ENCODE peak calls at places on chromosomes 13 and 19, in four cellular contexts. One of them, this sample, is unnamed.
A peak's percentile ranks its signal among the peaks of the same experiment; 100 is the strongest.

GRCh38 chr13:59527500-59527899 is 636.2 kb downstream of the DIAPH3 start:
- DNase-seq in pancreas: no peak
- DNase-seq in cardiac muscle cell: no peak
- DNase-seq in BE2C: no peak
- DNase-seq in this sample: no peak

GRCh38 chr19:10105241-10106099 is 692 bp upstream of the PPAN start:
- DNase-seq in BE2C: no peak
- DNase-seq in cardiac muscle cell: no peak
- DNase-seq in pancreas: no peak
- DNase-seq in this sample: no peak

GRCh38 chr19:48807590-48808308 is 3.1 kb downstream of the BCAT2 start:
- DNase-seq in cardiac muscle cell: no peak
- DNase-seq in pancreas: no peak
- DNase-seq in BE2C: no peak
- DNase-seq in this sample: no peak

GRCh38 chr13:113654175-113654560 is 3.8 kb downstream of the ATP4B start:
- DNase-seq in BE2C: peak; percentile 2
- DNase-seq in pancreas: no peak
- DNase-seq in cardiac muscle cell: no peak
- DNase-seq in this sample: no peak

GRCh38 chr13:84658881-84659661 is 776.8 kb upstream of the SLITRK1 start:
- DNase-seq in BE2C: no peak
- DNase-seq in cardiac muscle cell: no peak
- DNase-seq in pancreas: no peak
- DNase-seq in this sample: no peak

GRCh38 chr13:26502826-26503225 is 54.7 kb upstream of the WASF3 start:
- DNase-seq in BE2C: no peak
- DNase-seq in pancreas: no peak
- DNase-seq in cardiac muscle cell: no peak
- DNase-seq in this sample: no peak

GRCh38 chr13:114118086-114118762 is 14.2 kb downstream of the RASA3 start:
- DNase-seq in BE2C: no peak
- DNase-seq in pancreas: no peak
- DNase-seq in cardiac muscle cell: no peak
- DNase-seq in this sample: no peak

GRCh38 chr13:43141685-43142084 is 118.3 kb downstream of the DNAJC15 start:
- DNase-seq in pancreas: no peak
- DNase-seq in BE2C: no peak
- DNase-seq in cardiac muscle cell: peak; percentile 24
- DNase-seq in this sample: no peak

GRCh38 chr13:46963874-46964273 is 67.0 kb upstream of the HTR2A start:
- DNase-seq in pancreas: no peak
- DNase-seq in cardiac muscle cell: no peak
- DNase-seq in BE2C: peak; percentile 25
- DNase-seq in this sample: peak; percentile 13

GRCh38 chr13:63843766-63844699 is 2428.4 kb upstream of the PCDH20 start:
- DNase-seq in cardiac muscle cell: no peak
- DNase-seq in pancreas: no peak
- DNase-seq in BE2C: no peak
- DNase-seq in this sample: no peak

GRCh38 chr19:53772943-53773342 is 51.2 kb downstream of the NLRP12 start:
- DNase-seq in BE2C: peak; percentile 59
- DNase-seq in pancreas: peak; percentile 4
- DNase-seq in cardiac muscle cell: peak; percentile 74
- DNase-seq in this sample: peak; percentile 45

GRCh38 chr19:4694211-4694987 is 24.3 kb upstream of the MYDGF start:
- DNase-seq in pancreas: no peak
- DNase-seq in cardiac muscle cell: no peak
- DNase-seq in BE2C: peak; percentile 44
- DNase-seq in this sample: peak; percentile 100

GRCh38 chr19:57599761-57600383 is at the start of gene ZNF530:
- DNase-seq in BE2C: peak; percentile 94
- DNase-seq in cardiac muscle cell: peak; percentile 96
- DNase-seq in pancreas: peak; percentile 90
- DNase-seq in this sample: peak; percentile 89
- TF ChIP-seq CTCF in BE2C: no peak
- TF ChIP-seq CTCF in cardiac muscle cell: no peak
- TF ChIP-seq CTCF in pancreas: no peak
- TF ChIP-seq CTCF in this sample: no peak

GRCh38 chr19:17404015-17404414 is 1.4 kb downstream of the BST2 start:
- DNase-seq in BE2C: no peak
- DNase-seq in pancreas: no peak
- DNase-seq in cardiac muscle cell: no peak
- DNase-seq in this sample: no peak

GRCh38 chr19:17404621-17405249 is 695 bp downstream of the BST2 start:
- DNase-seq in cardiac muscle cell: no peak
- DNase-seq in BE2C: no peak
- DNase-seq in pancreas: no peak
- DNase-seq in this sample: no peak

GRCh38 chr19:17405250-17406038 is at the start of gene BST2:
- DNase-seq in pancreas: no peak
- DNase-seq in BE2C: peak; percentile 24
- DNase-seq in cardiac muscle cell: peak; percentile 71
- DNase-seq in this sample: no peak

GRCh38 chr19:17406887-17407196 is 1.4 kb upstream of the BST2 start:
- DNase-seq in cardiac muscle cell: no peak
- DNase-seq in BE2C: no peak
- DNase-seq in pancreas: no peak
- DNase-seq in this sample: no peak

DNA sequence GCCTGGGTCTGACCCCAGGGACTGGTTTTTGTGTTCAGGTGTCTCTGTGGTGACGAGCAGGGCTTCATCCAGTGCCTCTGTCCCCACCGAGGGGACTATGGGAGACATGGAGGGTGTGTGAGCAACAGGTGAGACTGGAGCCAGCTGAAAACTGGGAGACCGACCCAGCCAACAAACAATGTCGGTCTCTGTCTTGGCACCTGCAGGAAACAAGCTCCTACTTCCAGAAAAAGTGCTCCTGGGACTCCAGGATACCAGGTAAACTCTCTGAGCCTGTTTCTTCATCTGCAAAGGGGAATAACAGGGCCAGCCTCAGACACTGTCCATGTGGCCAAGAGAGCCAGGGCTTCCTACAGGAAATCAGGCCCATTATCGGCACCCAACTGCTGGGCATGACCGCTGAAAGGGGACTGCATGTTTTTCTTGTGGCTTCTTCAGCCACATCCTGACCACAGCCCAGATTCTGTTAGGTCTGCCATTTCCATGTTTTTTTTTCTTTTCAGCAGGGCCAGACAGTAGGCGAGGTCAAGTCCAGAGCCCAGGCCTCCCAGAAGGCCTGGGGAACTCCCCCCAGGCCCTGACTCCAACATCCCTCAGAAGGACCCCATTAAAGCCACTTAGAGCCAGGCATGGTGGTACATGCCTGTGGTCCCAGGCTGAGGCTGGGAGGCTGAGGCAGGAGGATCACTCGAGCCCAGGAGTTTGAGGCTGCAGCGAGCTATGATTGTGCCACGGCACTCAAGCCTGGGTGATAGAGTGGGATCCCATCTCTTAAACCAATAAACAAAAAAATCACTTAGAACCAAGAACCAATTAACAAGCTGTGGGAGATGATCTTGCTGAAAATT is 833 bp upstream of the BST2 start:
- DNase-seq in pancreas: no peak
- DNase-seq in cardiac muscle cell: no peak
- DNase-seq in BE2C: no peak
- DNase-seq in this sample: no peak
- H3K4me3 ChIP-seq in pancreas: peak overlapping the region; percentile 40
- H3K4me3 ChIP-seq in cardiac muscle cell: no peak overlapping the region
- H3K4me3 ChIP-seq in BE2C: no peak overlapping the region
- H3K4me3 ChIP-seq in this sample: no peak overlapping the region

GRCh38 chr19:50893047-50893737 is 18.0 kb downstream of the KLK4 start:
- DNase-seq in pancreas: no peak
- DNase-seq in cardiac muscle cell: no peak
- DNase-seq in BE2C: peak; percentile 77
- DNase-seq in this sample: no peak
- TF ChIP-seq CTCF in pancreas: no peak
- TF ChIP-seq CTCF in cardiac muscle cell: no peak
- TF ChIP-seq CTCF in BE2C: peak; percentile 55
- TF ChIP-seq CTCF in this sample: no peak

DNA sequence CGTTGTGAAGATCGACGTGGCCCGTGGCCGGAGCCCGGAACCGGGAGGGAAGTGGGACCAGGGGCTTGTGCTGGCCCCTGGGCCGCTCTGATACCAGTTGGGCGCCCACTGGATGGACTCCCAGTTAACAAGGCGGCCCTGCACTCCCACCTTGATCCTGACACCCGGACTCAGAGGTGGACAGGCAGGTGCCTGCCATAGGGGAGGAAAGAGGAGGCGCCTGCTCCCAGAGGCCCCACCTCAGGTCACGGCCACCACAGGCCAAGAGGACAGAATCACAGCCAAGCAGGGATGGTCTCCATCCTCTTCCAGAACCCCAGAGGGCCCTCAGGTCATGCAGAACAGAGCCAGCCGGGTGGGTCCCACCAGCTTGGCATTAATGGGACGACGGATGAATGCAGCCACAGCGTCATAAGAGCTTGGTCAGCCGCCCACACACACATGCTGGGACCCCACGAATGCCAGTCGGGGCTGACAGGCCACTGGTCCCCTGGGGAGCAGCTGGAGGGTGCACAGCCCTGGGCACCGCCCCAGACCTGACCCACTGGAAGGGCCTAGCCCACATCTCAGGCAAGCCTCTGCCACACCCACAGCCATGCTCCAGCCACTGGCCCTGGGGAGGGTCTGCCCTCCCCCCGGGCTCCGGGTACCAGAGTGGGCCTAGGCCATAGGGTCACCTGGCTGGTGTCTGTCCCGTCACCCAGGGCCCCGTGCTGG is 9.6 kb upstream of the KLF16 start:
- DNase-seq in cardiac muscle cell: no peak
- DNase-seq in pancreas: no peak
- DNase-seq in BE2C: no peak
- DNase-seq in this sample: no peak
- H3K4me3 ChIP-seq in cardiac muscle cell: no peak overlapping the region
- H3K4me3 ChIP-seq in pancreas: peak overlapping the region; percentile 99
- H3K4me3 ChIP-seq in BE2C: peak overlapping the region; percentile 94
- H3K4me3 ChIP-seq in this sample: peak overlapping the region; percentile 99

DNA sequence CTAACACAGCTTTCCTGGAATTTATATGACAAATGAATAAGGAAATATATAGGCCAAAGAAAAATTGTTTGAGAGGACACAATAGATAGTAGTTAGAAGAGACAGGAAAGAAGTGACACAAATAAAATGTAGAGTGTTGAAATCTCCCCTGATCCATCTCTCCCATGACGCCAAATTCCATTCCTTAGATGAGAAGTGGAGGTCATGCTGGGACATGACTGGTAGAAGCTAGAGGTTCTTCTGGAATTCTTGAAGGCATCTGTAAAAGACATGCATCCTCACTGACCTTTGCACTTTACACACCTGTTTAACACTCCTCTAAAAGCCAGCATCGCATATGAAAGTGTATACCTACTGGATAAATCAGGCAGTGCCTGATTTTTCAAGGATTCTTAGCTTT is 67.8 kb downstream of the DGKH start:
- DNase-seq in pancreas: no peak
- DNase-seq in cardiac muscle cell: no peak
- DNase-seq in BE2C: no peak
- DNase-seq in this sample: no peak
- TF ChIP-seq CTCF in pancreas: no peak
- TF ChIP-seq CTCF in cardiac muscle cell: no peak
- TF ChIP-seq CTCF in BE2C: no peak
- TF ChIP-seq CTCF in this sample: no peak

GRCh38 chr19:3179739-3180293 is 1.2 kb downstream of the S1PR4 start:
- DNase-seq in pancreas: no peak
- DNase-seq in BE2C: no peak
- DNase-seq in cardiac muscle cell: no peak
- DNase-seq in this sample: no peak
- H3K4me3 ChIP-seq in pancreas: peak overlapping the region; percentile 27
- H3K4me3 ChIP-seq in BE2C: no peak overlapping the region
- H3K4me3 ChIP-seq in cardiac muscle cell: no peak overlapping the region
- H3K4me3 ChIP-seq in this sample: no peak overlapping the region

GRCh38 chr13:25268561-25268960 is 18.7 kb downstream of the MTMR6 start:
- DNase-seq in BE2C: no peak
- DNase-seq in pancreas: no peak
- DNase-seq in cardiac muscle cell: no peak
- DNase-seq in this sample: no peak

GRCh38 chr13:25262261-25262660 is 25.0 kb downstream of the MTMR6 start:
- DNase-seq in cardiac muscle cell: no peak
- DNase-seq in BE2C: no peak
- DNase-seq in pancreas: no peak
- DNase-seq in this sample: no peak

GRCh38 chr13:25267715-25268114 is 19.6 kb downstream of the MTMR6 start:
- DNase-seq in cardiac muscle cell: no peak
- DNase-seq in BE2C: no peak
- DNase-seq in pancreas: no peak
- DNase-seq in this sample: no peak
- TF ChIP-seq CTCF in cardiac muscle cell: peak; percentile 20
- TF ChIP-seq CTCF in BE2C: peak; percentile 43
- TF ChIP-seq CTCF in pancreas: no peak
- TF ChIP-seq CTCF in this sample: peak; percentile 27

GRCh38 chr13:100392709-100393630 is 195.6 kb downstream of the GGACT start:
- DNase-seq in pancreas: peak; percentile 45
- DNase-seq in BE2C: peak; percentile 48
- DNase-seq in cardiac muscle cell: peak; percentile 37
- DNase-seq in this sample: no peak
- H3K4me3 ChIP-seq in pancreas: no peak overlapping the region
- H3K4me3 ChIP-seq in BE2C: no peak overlapping the region
- H3K4me3 ChIP-seq in cardiac muscle cell: no peak overlapping the region
- H3K4me3 ChIP-seq in this sample: no peak overlapping the region

GRCh38 chr13:73000027-73000674 is 58.7 kb upstream of the KLF5 start:
- DNase-seq in pancreas: no peak
- DNase-seq in cardiac muscle cell: peak; percentile 1
- DNase-seq in BE2C: no peak
- DNase-seq in this sample: no peak
- TF ChIP-seq CTCF in pancreas: no peak
- TF ChIP-seq CTCF in cardiac muscle cell: no peak
- TF ChIP-seq CTCF in BE2C: no peak
- TF ChIP-seq CTCF in this sample: no peak

DNA sequence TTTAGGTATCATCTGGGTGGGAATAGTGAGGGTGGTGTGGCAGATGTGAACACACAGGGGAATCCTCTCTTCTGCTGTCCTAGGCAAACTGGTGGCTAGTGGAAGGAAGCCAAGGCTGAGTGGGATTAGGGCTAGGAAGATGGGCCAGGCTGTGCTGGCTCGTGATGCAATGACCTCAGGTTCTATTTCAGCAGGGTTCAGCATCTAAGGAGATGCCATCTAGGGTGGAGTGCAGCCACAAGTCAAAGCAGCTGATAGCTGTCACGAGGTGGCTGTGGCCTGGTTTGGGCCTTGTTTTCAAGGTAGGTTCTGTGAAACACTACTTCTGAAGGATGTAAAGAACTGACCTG is 21.6 kb downstream of the ARL11 start:
- DNase-seq in BE2C: no peak
- DNase-seq in cardiac muscle cell: no peak
- DNase-seq in pancreas: no peak
- DNase-seq in this sample: no peak
- H3K4me3 ChIP-seq in BE2C: no peak overlapping the region
- H3K4me3 ChIP-seq in cardiac muscle cell: no peak overlapping the region
- H3K4me3 ChIP-seq in pancreas: no peak overlapping the region
- H3K4me3 ChIP-seq in this sample: no peak overlapping the region